ENCODE peak calls at places on chromosomes 5 and 9, in ten cellular contexts. One of them, this sample, is unnamed.
A peak's percentile ranks its signal among the peaks of the same experiment; 100 is the strongest.

GRCh38 chr5:141330299-141331080 is at the start of gene PCDHGA1:
- DNase-seq in astrocyte: no peak
- DNase-seq in GM23248: peak; percentile 86
- DNase-seq in neural progenitor cell: peak; percentile 13
- DNase-seq in body of pancreas: peak; percentile 48
- DNase-seq in fibroblast of lung: peak; percentile 67
- DNase-seq in stomach: no peak
- DNase-seq in cardiac muscle cell: peak; percentile 67
- DNase-seq in ovary: no peak
- DNase-seq in neuronal stem cell: no peak
- DNase-seq in this sample: no peak

GRCh38 chr5:151212361-151212899 is 11.5 kb downstream of the CCDC69 start:
- DNase-seq in neural progenitor cell: no peak
- DNase-seq in stomach: no peak
- DNase-seq in neuronal stem cell: no peak
- DNase-seq in ovary: no peak
- DNase-seq in cardiac muscle cell: no peak
- DNase-seq in fibroblast of lung: no peak
- DNase-seq in GM23248: no peak
- DNase-seq in body of pancreas: no peak
- DNase-seq in astrocyte: no peak
- DNase-seq in this sample: no peak

GRCh38 chr5:9516591-9516990 is 29.3 kb downstream of the SEMA5A start:
- DNase-seq in fibroblast of lung: no peak
- DNase-seq in ovary: no peak
- DNase-seq in neuronal stem cell: no peak
- DNase-seq in GM23248: no peak
- DNase-seq in body of pancreas: peak; percentile 29
- DNase-seq in astrocyte: no peak
- DNase-seq in cardiac muscle cell: no peak
- DNase-seq in neural progenitor cell: peak; percentile 26
- DNase-seq in stomach: no peak
- DNase-seq in this sample: no peak

GRCh38 chr9:81771606-81772005 is 82.3 kb upstream of the TLE1 start:
- DNase-seq in fibroblast of lung: peak; percentile 39
- DNase-seq in GM23248: peak; percentile 22
- DNase-seq in ovary: no peak
- DNase-seq in cardiac muscle cell: no peak
- DNase-seq in neural progenitor cell: no peak
- DNase-seq in neuronal stem cell: no peak
- DNase-seq in astrocyte: peak; percentile 67
- DNase-seq in body of pancreas: no peak
- DNase-seq in stomach: no peak
- DNase-seq in this sample: no peak

GRCh38 chr5:176410486-176411180 is 5.7 kb downstream of the CLTB start:
- DNase-seq in cardiac muscle cell: no peak
- DNase-seq in stomach: no peak
- DNase-seq in ovary: no peak
- DNase-seq in GM23248: no peak
- DNase-seq in neural progenitor cell: no peak
- DNase-seq in astrocyte: no peak
- DNase-seq in neuronal stem cell: no peak
- DNase-seq in fibroblast of lung: no peak
- DNase-seq in body of pancreas: no peak
- DNase-seq in this sample: no peak

GRCh38 chr5:135193213-135194125 is 159.4 kb upstream of the PITX1 start:
- DNase-seq in neural progenitor cell: no peak
- DNase-seq in fibroblast of lung: peak; percentile 65
- DNase-seq in ovary: no peak
- DNase-seq in body of pancreas: no peak
- DNase-seq in cardiac muscle cell: peak; percentile 54
- DNase-seq in neuronal stem cell: no peak
- DNase-seq in astrocyte: peak; percentile 78
- DNase-seq in GM23248: peak; percentile 78
- DNase-seq in stomach: no peak
- DNase-seq in this sample: no peak

GRCh38 chr9:101148344-101148743 is 119.8 kb downstream of the PLPPR1 start:
- DNase-seq in body of pancreas: no peak
- DNase-seq in fibroblast of lung: no peak
- DNase-seq in neural progenitor cell: peak; percentile 43
- DNase-seq in neuronal stem cell: no peak
- DNase-seq in cardiac muscle cell: no peak
- DNase-seq in stomach: no peak
- DNase-seq in GM23248: no peak
- DNase-seq in ovary: no peak
- DNase-seq in astrocyte: no peak
- DNase-seq in this sample: no peak

GRCh38 chr9:137316012-137316981 is 14.2 kb upstream of the NRARP start:
- DNase-seq in cardiac muscle cell: peak; percentile 56
- DNase-seq in neuronal stem cell: no peak
- DNase-seq in ovary: peak; percentile 75
- DNase-seq in neural progenitor cell: peak; percentile 81
- DNase-seq in fibroblast of lung: no peak
- DNase-seq in body of pancreas: peak; percentile 80
- DNase-seq in GM23248: peak; percentile 77
- DNase-seq in stomach: peak; percentile 59
- DNase-seq in astrocyte: no peak
- DNase-seq in this sample: peak; percentile 47

GRCh38 chr5:96004087-96004486 is 42.4 kb upstream of the ELL2 start:
- DNase-seq in astrocyte: no peak
- DNase-seq in stomach: no peak
- DNase-seq in body of pancreas: no peak
- DNase-seq in fibroblast of lung: no peak
- DNase-seq in GM23248: no peak
- DNase-seq in neural progenitor cell: no peak
- DNase-seq in neuronal stem cell: no peak
- DNase-seq in cardiac muscle cell: no peak
- DNase-seq in ovary: no peak
- DNase-seq in this sample: no peak

GRCh38 chr5:66881475-66882161 is 285.4 kb downstream of the MAST4 start:
- DNase-seq in body of pancreas: peak; percentile 63
- DNase-seq in stomach: peak; percentile 70
- DNase-seq in neural progenitor cell: no peak
- DNase-seq in cardiac muscle cell: peak; percentile 48
- DNase-seq in fibroblast of lung: peak; percentile 69
- DNase-seq in GM23248: peak; percentile 15
- DNase-seq in ovary: no peak
- DNase-seq in astrocyte: peak; percentile 17
- DNase-seq in neuronal stem cell: no peak
- DNase-seq in this sample: no peak

GRCh38 chr5:137733922-137734695 is 1.8 kb downstream of the KLHL3 start:
- DNase-seq in stomach: no peak
- DNase-seq in cardiac muscle cell: peak; percentile 37
- DNase-seq in body of pancreas: no peak
- DNase-seq in astrocyte: no peak
- DNase-seq in GM23248: peak; percentile 38
- DNase-seq in neural progenitor cell: no peak
- DNase-seq in ovary: no peak
- DNase-seq in fibroblast of lung: no peak
- DNase-seq in neuronal stem cell: no peak
- DNase-seq in this sample: no peak

GRCh38 chr9:82553654-82554366 is 509.1 kb downstream of the RASEF start:
- DNase-seq in neural progenitor cell: no peak
- DNase-seq in ovary: no peak
- DNase-seq in body of pancreas: peak; percentile 26
- DNase-seq in cardiac muscle cell: no peak
- DNase-seq in astrocyte: peak; percentile 26
- DNase-seq in fibroblast of lung: no peak
- DNase-seq in stomach: no peak
- DNase-seq in neuronal stem cell: no peak
- DNase-seq in GM23248: peak; percentile 23
- DNase-seq in this sample: no peak

GRCh38 chr5:41416336-41416735 is 94.1 kb downstream of the PLCXD3 start:
- DNase-seq in fibroblast of lung: no peak
- DNase-seq in neural progenitor cell: no peak
- DNase-seq in ovary: no peak
- DNase-seq in astrocyte: no peak
- DNase-seq in neuronal stem cell: no peak
- DNase-seq in cardiac muscle cell: no peak
- DNase-seq in GM23248: peak; percentile 30
- DNase-seq in body of pancreas: no peak
- DNase-seq in stomach: no peak
- DNase-seq in this sample: no peak

GRCh38 chr5:175013251-175013650 is 288.9 kb downstream of the MSX2 start:
- DNase-seq in body of pancreas: no peak
- DNase-seq in neuronal stem cell: no peak
- DNase-seq in GM23248: no peak
- DNase-seq in stomach: no peak
- DNase-seq in fibroblast of lung: no peak
- DNase-seq in astrocyte: no peak
- DNase-seq in ovary: no peak
- DNase-seq in cardiac muscle cell: no peak
- DNase-seq in neural progenitor cell: no peak
- DNase-seq in this sample: no peak

DNA sequence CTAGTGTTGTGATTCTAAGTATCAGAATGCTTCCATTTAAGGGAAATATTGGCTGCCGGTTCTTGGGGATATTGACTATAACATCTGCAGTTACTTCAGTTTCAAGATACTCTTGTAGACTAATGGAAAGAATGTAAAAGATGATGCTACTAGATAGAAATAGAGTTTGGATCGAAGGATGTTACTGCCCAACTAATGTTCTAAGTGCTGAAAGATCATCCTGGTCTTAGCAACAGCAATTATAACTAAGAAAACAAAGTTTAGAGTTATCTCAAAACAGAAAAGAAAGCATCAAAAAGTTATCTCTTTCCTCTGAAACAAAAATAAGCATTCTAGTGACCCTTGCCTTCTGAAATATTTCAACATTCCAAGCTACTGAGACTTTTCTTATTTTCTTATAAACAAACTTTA is 49.9 kb downstream of the ITGA1 start:
- DNase-seq in stomach: no peak
- DNase-seq in body of pancreas: no peak
- DNase-seq in GM23248: peak; percentile 26
- DNase-seq in fibroblast of lung: peak; percentile 65
- DNase-seq in astrocyte: peak; percentile 51
- DNase-seq in cardiac muscle cell: peak; percentile 35
- DNase-seq in neural progenitor cell: no peak
- DNase-seq in ovary: no peak
- DNase-seq in neuronal stem cell: no peak
- DNase-seq in this sample: no peak
- H3K4me3 ChIP-seq in stomach: no peak overlapping the region
- H3K4me3 ChIP-seq in body of pancreas: no peak overlapping the region
- H3K4me3 ChIP-seq in GM23248: no peak overlapping the region
- H3K4me3 ChIP-seq in fibroblast of lung: no peak overlapping the region
- H3K4me3 ChIP-seq in astrocyte: no peak overlapping the region
- H3K4me3 ChIP-seq in cardiac muscle cell: no peak overlapping the region
- H3K4me3 ChIP-seq in neural progenitor cell: no peak overlapping the region
- H3K4me3 ChIP-seq in ovary: no peak overlapping the region
- H3K4me3 ChIP-seq in neuronal stem cell: no peak overlapping the region
- H3K4me3 ChIP-seq in this sample: no peak overlapping the region

DNA sequence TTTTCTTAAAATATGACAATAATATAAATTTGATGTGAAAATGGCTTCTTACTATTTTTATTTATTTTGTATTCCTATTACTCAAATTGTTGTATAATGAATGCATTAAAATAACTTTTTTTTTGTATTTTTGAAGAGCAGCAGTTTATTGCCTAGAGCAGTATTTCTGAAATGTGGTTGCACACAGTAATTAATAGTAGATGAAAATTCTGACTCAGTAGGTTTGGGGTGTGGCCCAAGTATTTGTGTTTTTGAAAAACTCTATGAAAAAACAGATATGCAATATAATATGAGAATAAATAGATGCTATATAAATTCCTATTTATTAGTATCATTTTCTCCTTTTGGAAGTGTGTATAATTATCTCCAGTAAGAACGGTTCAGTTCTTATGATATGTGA is 2225.3 kb upstream of the C9orf72 start:
- DNase-seq in GM23248: no peak
- DNase-seq in neuronal stem cell: no peak
- DNase-seq in ovary: no peak
- DNase-seq in fibroblast of lung: no peak
- DNase-seq in cardiac muscle cell: no peak
- DNase-seq in neural progenitor cell: no peak
- DNase-seq in body of pancreas: no peak
- DNase-seq in stomach: no peak
- DNase-seq in astrocyte: no peak
- DNase-seq in this sample: no peak
- H3K27me3 ChIP-seq in GM23248: no peaks in the 10 kb centered on the region
- H3K27me3 ChIP-seq in neuronal stem cell: no peaks in the 10 kb centered on the region
- H3K27me3 ChIP-seq in ovary: no peaks in the 10 kb centered on the region
- H3K27me3 ChIP-seq in fibroblast of lung: no peaks in the 10 kb centered on the region
- H3K27me3 ChIP-seq in cardiac muscle cell: no peaks in the 10 kb centered on the region
- H3K27me3 ChIP-seq in neural progenitor cell: no peaks in the 10 kb centered on the region
- H3K27me3 ChIP-seq in body of pancreas: no peaks in the 10 kb centered on the region
- H3K27me3 ChIP-seq in stomach: no peaks in the 10 kb centered on the region
- H3K27me3 ChIP-seq in astrocyte: no peaks in the 10 kb centered on the region
- H3K27me3 ChIP-seq in this sample: no peaks in the 10 kb centered on the region

DNA sequence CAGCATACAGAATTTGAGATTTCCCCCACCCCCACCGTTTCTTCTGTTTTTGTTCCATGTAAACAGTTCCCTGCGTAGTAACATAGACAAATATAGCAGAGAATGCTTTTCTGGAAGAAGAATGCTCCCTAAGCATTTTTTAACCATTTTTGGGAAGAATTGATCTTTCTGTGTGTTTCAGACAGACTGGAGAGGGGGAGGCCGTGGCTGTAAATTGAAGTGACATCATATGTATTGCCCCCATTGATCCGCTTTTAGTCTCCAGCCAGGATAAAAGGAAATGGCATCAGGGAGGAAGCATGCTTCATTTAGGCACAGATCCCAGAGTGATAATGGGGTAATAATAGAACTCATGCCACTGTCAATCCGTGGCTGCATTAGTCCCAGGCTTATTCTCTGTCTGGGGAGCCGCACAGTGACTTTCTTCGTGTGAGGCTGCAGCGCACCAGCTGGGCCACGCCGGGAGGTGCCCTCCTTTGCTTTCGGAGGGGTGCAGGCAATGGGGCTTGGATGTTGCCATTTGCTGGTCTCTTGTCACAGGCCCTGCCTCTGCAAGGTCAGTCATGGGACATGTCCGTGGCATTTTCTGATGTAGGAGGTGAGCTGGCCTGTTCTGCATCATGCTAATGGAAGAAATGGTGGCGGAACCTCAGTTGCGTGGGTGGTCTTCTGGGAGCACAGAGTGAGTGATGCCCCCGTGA is 261.5 kb downstream of the FANCC start:
- DNase-seq in stomach: no peak
- DNase-seq in fibroblast of lung: peak; percentile 85
- DNase-seq in cardiac muscle cell: peak; percentile 61
- DNase-seq in GM23248: peak; percentile 79
- DNase-seq in body of pancreas: no peak
- DNase-seq in neural progenitor cell: no peak
- DNase-seq in astrocyte: peak; percentile 66
- DNase-seq in ovary: no peak
- DNase-seq in neuronal stem cell: no peak
- DNase-seq in this sample: no peak
- H3K4me1 ChIP-seq in stomach: peaks cover 99% of the 10 kb centered on the region
- H3K4me1 ChIP-seq in fibroblast of lung: peaks cover 34% of the 10 kb centered on the region
- H3K4me1 ChIP-seq in cardiac muscle cell: peaks cover 30% of the 10 kb centered on the region
- H3K4me1 ChIP-seq in GM23248: peaks cover 99% of the 10 kb centered on the region
- H3K4me1 ChIP-seq in body of pancreas: peaks cover 97% of the 10 kb centered on the region
- H3K4me1 ChIP-seq in neural progenitor cell: peaks cover 28% of the 10 kb centered on the region
- H3K4me1 ChIP-seq in astrocyte: peaks cover 65% of the 10 kb centered on the region
- H3K4me1 ChIP-seq in ovary: peaks cover 30% of the 10 kb centered on the region
- H3K4me1 ChIP-seq in neuronal stem cell: peaks cover 9% of the 10 kb centered on the region
- H3K4me1 ChIP-seq in this sample: peaks cover 10% of the 10 kb centered on the region

DNA sequence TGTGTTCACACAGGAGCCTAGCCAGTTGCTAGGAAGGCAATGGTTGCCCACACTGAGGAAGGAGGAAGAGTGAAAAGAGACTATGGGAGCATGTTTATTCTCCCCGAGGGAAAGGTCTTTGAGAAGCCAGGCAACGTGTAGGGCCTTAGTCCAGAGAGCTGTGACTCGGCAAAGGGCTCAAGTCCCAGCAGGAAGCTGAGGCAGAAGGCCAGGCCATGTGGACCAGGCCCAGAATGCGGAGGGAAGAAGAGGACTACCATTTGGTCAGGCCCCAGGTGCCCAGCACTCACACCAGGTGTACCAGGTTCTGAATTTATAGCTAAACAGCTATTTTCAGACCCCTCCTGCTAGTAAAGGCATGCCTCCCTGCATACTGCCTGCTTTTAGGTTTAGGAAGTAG is 136.6 kb upstream of the DMAC1 start:
- DNase-seq in astrocyte: no peak
- DNase-seq in neuronal stem cell: no peak
- DNase-seq in fibroblast of lung: no peak
- DNase-seq in ovary: no peak
- DNase-seq in neural progenitor cell: no peak
- DNase-seq in stomach: no peak
- DNase-seq in GM23248: no peak
- DNase-seq in cardiac muscle cell: no peak
- DNase-seq in body of pancreas: no peak
- DNase-seq in this sample: no peak
- H3K4me3 ChIP-seq in astrocyte: no peak overlapping the region
- H3K4me3 ChIP-seq in neuronal stem cell: no peak overlapping the region
- H3K4me3 ChIP-seq in fibroblast of lung: no peak overlapping the region
- H3K4me3 ChIP-seq in ovary: no peak overlapping the region
- H3K4me3 ChIP-seq in neural progenitor cell: no peak overlapping the region
- H3K4me3 ChIP-seq in stomach: no peak overlapping the region
- H3K4me3 ChIP-seq in GM23248: no peak overlapping the region
- H3K4me3 ChIP-seq in cardiac muscle cell: no peak overlapping the region
- H3K4me3 ChIP-seq in body of pancreas: no peak overlapping the region
- H3K4me3 ChIP-seq in this sample: no peak overlapping the region

This sample was measured in small intestine.